ENCODE peak calls at places on chromosomes 6 and 20, in five cellular contexts. G, J, D, F and E are unnamed samples.
A peak's percentile ranks its signal among the peaks of the same experiment; 100 is the strongest.

GRCh38 chr6:166853371-166854325 is 102.7 kb downstream of the RNASET2 start:
- DNase-seq in G (no peak), D (peak; percentile 4), J (no peak), F (no peak), E (no peak)

GRCh38 chr20:17710379-17711305 is 10.9 kb downstream of the BANF2 start:
- DNase-seq in J (no peak), F (no peak), G (no peak), D (no peak), E (peak; percentile 61)

GRCh38 chr6:150395388-150396009 is 26.7 kb downstream of the IYD start:
- DNase-seq in J (peak; percentile 26), F (peak; percentile 50), D (peak; percentile 61), G (peak; percentile 53), E (peak; percentile 73)

GRCh38 chr6:80210618-80211017 is 104.1 kb downstream of the BCKDHB start:
- DNase-seq in F (no peak), J (no peak), D (peak; percentile 14), G (no peak), E (no peak)

GRCh38 chr6:124669713-124670480 is 292.3 kb upstream of the RNF217 start:
- DNase-seq in F (no peak), D (no peak), G (no peak), J (no peak), E (no peak)

GRCh38 chr20:32663704-32664351 is 9.9 kb downstream of the C20orf203 start:
- DNase-seq in G (no peak), F (no peak), D (no peak), J (no peak), E (no peak)

GRCh38 chr6:1325471-1326309 is 13.8 kb downstream of the FOXQ1 start:
- DNase-seq in G (no peak), J (no peak), D (no peak), F (no peak), E (no peak)

GRCh38 chr20:13113731-13114130 is 105.0 kb downstream of the SPTLC3 start:
- DNase-seq in D (no peak), J (no peak), G (no peak), F (no peak), E (no peak)

GRCh38 chr6:106037060-106037459 is 49.1 kb upstream of the PRDM1 start:
- DNase-seq in J (no peak), F (no peak), G (no peak), D (no peak), E (no peak)

GRCh38 chr6:10163159-10163962 is 251.5 kb downstream of the TFAP2A start:
- DNase-seq in J (no peak), D (no peak), G (no peak), F (no peak), E (no peak)

GRCh38 chr20:2234788-2235187 is 61.0 kb upstream of the TGM3 start:
- DNase-seq in G (no peak), D (no peak), J (no peak), F (no peak), E (no peak)

GRCh38 chr6:6246539-6246938 is 73.9 kb downstream of the F13A1 start:
- DNase-seq in D (no peak), G (no peak), J (no peak), F (no peak), E (peak; percentile 54)

GRCh38 chr6:78593898-78594666 is 273.3 kb upstream of the IRAK1BP1 start:
- DNase-seq in D (no peak), J (no peak), F (no peak), G (no peak), E (no peak)

GRCh38 chr20:49938173-49939163 is 2.3 kb downstream of the RNF114 start:
- DNase-seq in G (no peak), F (peak; percentile 53), D (no peak), J (no peak), E (peak; percentile 15)

GRCh38 chr20:23078351-23078993 is 7.7 kb downstream of the CD93 start:
- DNase-seq in G (no peak), J (no peak), D (no peak), F (no peak), E (no peak)

GRCh38 chr20:46031701-46032254 is 2.8 kb downstream of the SLC12A5 start:
- DNase-seq in G (peak; percentile 81), J (peak; percentile 87), F (no peak), D (no peak), E (no peak)

GRCh38 chr20:64065973-64066341 is 3.0 kb downstream of the TCEA2 start:
- DNase-seq in G (no peak), J (no peak), D (peak; percentile 41), F (no peak), E (no peak)

GRCh38 chr20:6299451-6299850 is 176.6 kb upstream of the FERMT1 start:
- DNase-seq in D (no peak), F (peak; percentile 74), J (no peak), G (no peak), E (no peak)

GRCh38 chr6:43776115-43776798 is 6.2 kb downstream of the VEGFA start:
- DNase-seq in J (no peak), D (no peak), G (no peak), F (no peak), E (no peak)

GRCh38 chr6:39029156-39030011 is 19.2 kb upstream of the GLP1R start:
- DNase-seq in J (no peak), F (no peak), D (peak; percentile 47), G (peak; percentile 93), E (peak; percentile 42)

GRCh38 chr6:8983202-8983688 is 547.9 kb upstream of the SLC35B3 start:
- DNase-seq in F (peak; percentile 45), D (peak; percentile 56), G (peak; percentile 86), J (peak; percentile 79), E (peak; percentile 38)

GRCh38 chr6:31175961-31176360 is 5.5 kb upstream of the POU5F1 start:
- DNase-seq in D (no peak), F (no peak), G (no peak), J (no peak), E (no peak)

GRCh38 chr6:156774872-156775405 is 2.2 kb upstream of the ARID1B start:
- DNase-seq in G (no peak), F (no peak), D (peak; percentile 23), J (no peak), E (peak; percentile 44)

GRCh38 chr6:13461352-13461751 is 26.0 kb downstream of the GFOD1 start:
- DNase-seq in D (no peak), F (no peak), G (no peak), J (no peak), E (no peak)

GRCh38 chr6:19669206-19669605 is 168.0 kb upstream of the ID4 start:
- DNase-seq in D (no peak), G (no peak), J (no peak), F (no peak), E (no peak)

GRCh38 chr6:169850746-169851145 is 99.3 kb downstream of the ERMARD start:
- DNase-seq in D (no peak), F (no peak), G (peak; percentile 28), J (no peak), E (no peak)